ENCODE peak calls at places on chromosomes 4 and X, in four cellular contexts. X, I, E and M are unnamed samples.
A peak's percentile ranks its signal among the peaks of the same experiment; 100 is the strongest.

GRCh38 chr4:118732591-118733330 is 47.6 kb downstream of the METTL14 start:
- DNase-seq in E (no peak), X (no peak), I (no peak), M (no peak)

GRCh38 chr4:52619591-52619931 is 39.5 kb downstream of the USP46 start:
- DNase-seq in E (no peak), I (no peak), X (no peak), M (no peak)

GRCh38 chr4:126591583-126591982 is 1041.2 kb upstream of the INTU start:
- DNase-seq in I (no peak), X (no peak), E (no peak), M (no peak)

GRCh38 chrX:17494231-17494630 is 119.2 kb downstream of the NHS start:
- DNase-seq in E (no peak), X (no peak), I (no peak), M (no peak)

GRCh38 chr4:13355036-13355910 is 128.9 kb downstream of the RAB28 start:
- DNase-seq in X (no peak), I (no peak), E (no peak), M (no peak)

GRCh38 chrX:135985123-135985973 is at the start of gene SLC9A6:
- DNase-seq in X (peak; percentile 66), E (peak; percentile 90), I (no peak), M (peak; percentile 27)

GRCh38 chrX:117987376-117987775 is 129.2 kb downstream of the KLHL13 start:
- DNase-seq in E (no peak), X (no peak), I (no peak), M (no peak)

GRCh38 chrX:72387247-72387646 is 81.5 kb upstream of the CITED1 start:
- DNase-seq in X (no peak), E (no peak), I (no peak), M (no peak)

GRCh38 chr4:186296481-186296880 is 30.5 kb downstream of the F11 start:
- DNase-seq in E (no peak), I (no peak), X (no peak), M (no peak)

GRCh38 chrX:9829308-9830267 is 43.4 kb downstream of the SHROOM2 start:
- DNase-seq in E (no peak), I (peak; percentile 47), X (no peak), M (no peak)

GRCh38 chrX:48540015-48540350 is 469 bp downstream of the TBC1D25 start:
- DNase-seq in X (no peak), I (no peak), E (peak; percentile 71), M (peak; percentile 8)

GRCh38 chr4:141647982-141648381 is 11.6 kb downstream of the IL15 start:
- DNase-seq in I (no peak), X (no peak), E (no peak), M (no peak)

GRCh38 chrX:40230646-40231045 is 132.9 kb upstream of the BCOR start:
- DNase-seq in E (no peak), I (no peak), X (no peak), M (no peak)

GRCh38 chr4:150072906-150073714 is 5.1 kb upstream of the DCLK2 start:
- DNase-seq in E (no peak), I (no peak), X (no peak), M (no peak)

GRCh38 chr4:84792366-84793301 is 173.9 kb downstream of the WDFY3 start:
- DNase-seq in I (no peak), E (peak; percentile 65), X (no peak), M (no peak)

GRCh38 chr4:68373513-68373912 is 23.6 kb upstream of the YTHDC1 start:
- DNase-seq in I (no peak), X (peak; percentile 73), E (peak; percentile 54), M (no peak)

GRCh38 chr4:6461301-6462165 is 10.9 kb downstream of the PPP2R2C start:
- DNase-seq in E (no peak), I (no peak), X (peak; percentile 39), M (no peak)

GRCh38 chrX:12080265-12080664 is 58.0 kb upstream of the FRMPD4 start:
- DNase-seq in X (no peak), I (no peak), E (peak; percentile 18), M (peak; percentile 2)

GRCh38 chr4:110104661-110105060 is 93.8 kb downstream of the ELOVL6 start:
- DNase-seq in I (no peak), E (no peak), X (no peak), M (no peak)

GRCh38 chrX:50579955-50580354 is 109.3 kb upstream of the DGKK start:
- DNase-seq in X (no peak), E (peak; percentile 40), I (peak; percentile 11), M (peak; percentile 68)

GRCh38 chr4:82801910-82802521 is 3.4 kb upstream of the SCD5 start:
- DNase-seq in X (no peak), I (no peak), E (peak; percentile 47), M (peak; percentile 13)

GRCh38 chrX:47190445-47191269 is 3.0 kb upstream of the UBA1 start:
- DNase-seq in E (peak; percentile 95), I (peak; percentile 64), X (peak; percentile 77), M (peak; percentile 87)

GRCh38 chr4:112083587-112084347 is 61.5 kb upstream of the FAM241A start:
- DNase-seq in I (no peak), X (no peak), E (no peak), M (peak; percentile 18)

GRCh38 chrX:94288325-94288724 is 614.3 kb downstream of the FAM133A start:
- DNase-seq in E (no peak), X (no peak), I (no peak), M (no peak)

GRCh38 chrX:45596190-45596808 is 395.6 kb upstream of the DIPK2B start:
- DNase-seq in X (no peak), E (no peak), I (no peak), M (no peak)

GRCh38 chr4:15754323-15754722 is 23.8 kb upstream of the CD38 start:
- DNase-seq in X (no peak), I (no peak), E (no peak), M (no peak)

GRCh38 chr4:98659106-98659592 is 738 bp upstream of the TSPAN5 start:
- DNase-seq in I (no peak), E (no peak), X (no peak), M (no peak)

GRCh38 chr4:8900588-8900987 is 28.9 kb upstream of the HMX1 start:
- DNase-seq in E (no peak), I (no peak), X (no peak), M (no peak)

GRCh38 chr4:180610317-180610716 is 1632.9 kb upstream of the TENM3 start:
- DNase-seq in E (no peak), I (no peak), X (no peak), M (no peak)

GRCh38 chrX:141405878-141406492 is 163.7 kb upstream of the SPANXC start:
- DNase-seq in X (no peak), I (no peak), E (no peak), M (no peak)

GRCh38 chrX:63282828-63283227 is 68.3 kb downstream of the SPIN4 start:
- DNase-seq in E (no peak), X (no peak), I (no peak), M (no peak)

GRCh38 chr4:136861081-136861480 is 671.2 kb downstream of the PCDH18 start:
- DNase-seq in E (no peak), I (no peak), X (no peak), M (no peak)

GRCh38 chr4:1593038-1593417 is 91.1 kb downstream of the FAM53A start:
- DNase-seq in X (no peak), E (no peak), I (no peak), M (no peak)

DNA sequence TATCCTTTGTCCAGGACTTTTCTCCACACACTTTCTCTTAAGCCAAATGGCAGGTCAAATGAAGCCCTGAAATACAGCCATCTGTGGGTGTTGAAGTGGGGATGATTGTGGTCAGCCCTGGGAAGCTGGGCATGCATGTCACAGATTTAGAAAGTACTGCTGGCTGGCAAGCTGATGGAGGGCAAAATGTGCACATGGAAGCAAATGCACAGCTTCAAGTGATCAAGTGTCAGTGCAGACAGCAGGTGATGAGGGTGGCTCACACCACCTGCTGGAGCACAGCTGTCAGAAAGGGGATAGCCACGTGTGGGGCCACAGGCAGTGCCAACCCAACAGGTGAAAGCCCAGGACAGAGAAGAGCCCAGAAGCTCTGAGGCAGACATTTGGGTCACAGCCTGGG is 40.3 kb upstream of the ATXN3L start:
- DNase-seq in I (no peak), E (no peak), X (no peak), M (no peak)
- TF ChIP-seq TCF12 in I (no peak), E (no peak), X (no peak), M (no peak)

DNA sequence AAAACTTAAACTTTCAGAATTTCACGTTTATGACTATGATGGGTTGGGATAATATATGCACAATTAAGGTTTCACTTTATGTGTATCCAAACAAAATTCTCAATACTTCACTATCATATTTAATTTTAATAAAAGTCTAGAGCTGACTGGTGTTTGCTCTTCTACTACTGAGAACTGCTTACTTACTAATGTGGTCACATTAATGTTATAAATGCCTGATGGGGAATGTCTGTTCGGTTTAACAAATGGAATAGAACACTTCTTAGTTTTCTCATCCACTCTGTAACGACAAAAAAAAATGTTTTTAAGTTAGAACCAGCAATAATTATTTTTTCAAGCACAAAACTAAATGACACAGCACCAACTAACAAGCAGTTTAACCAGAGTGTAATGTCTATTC is 34.3 kb downstream of the CDKL2 start:
- DNase-seq in I (no peak), X (no peak), E (no peak), M (no peak)
- TF ChIP-seq TCF12 in I (no peak), X (no peak), E (no peak), M (no peak)

DNA sequence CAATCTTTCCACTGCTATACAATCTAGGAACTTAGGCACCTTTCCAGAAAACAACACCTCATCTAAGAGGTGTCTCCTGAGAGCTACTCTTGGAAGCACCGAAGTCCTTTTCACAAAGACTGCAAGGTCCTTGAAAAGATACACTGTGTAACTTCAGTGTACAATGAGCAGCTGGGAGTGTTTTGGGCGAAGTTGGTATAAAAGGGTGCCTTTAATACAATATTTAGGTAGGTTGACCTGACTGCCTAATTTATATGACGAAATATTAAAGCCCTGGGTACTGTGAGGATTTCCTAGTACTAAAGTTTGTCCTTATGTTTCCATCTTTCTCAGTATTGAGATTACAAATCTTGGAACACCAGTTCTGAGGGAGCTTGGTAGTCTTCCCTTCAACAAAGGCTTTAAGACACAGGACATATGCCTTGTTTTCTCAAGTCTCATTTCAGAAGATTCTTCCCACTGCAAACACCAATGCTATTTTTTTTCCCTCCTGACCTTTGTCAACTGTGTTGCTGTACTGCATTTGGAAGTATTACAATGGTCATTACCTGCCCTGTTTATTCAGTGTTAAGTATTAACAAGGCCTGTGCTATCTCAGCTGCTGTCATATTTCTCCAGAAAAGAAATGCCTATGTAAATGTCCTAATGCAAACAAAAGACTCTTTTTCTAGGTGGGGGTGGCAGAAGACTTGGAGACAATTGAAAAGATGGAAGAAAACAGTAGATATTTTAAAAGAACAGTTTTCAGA is 134.2 kb downstream of the MAML3 start:
- DNase-seq in X (no peak), E (no peak), I (no peak), M (peak; percentile 85)
- TF ChIP-seq TCF12 in X (no peak), E (peak; percentile 5), I (no peak), M (no peak)

DNA sequence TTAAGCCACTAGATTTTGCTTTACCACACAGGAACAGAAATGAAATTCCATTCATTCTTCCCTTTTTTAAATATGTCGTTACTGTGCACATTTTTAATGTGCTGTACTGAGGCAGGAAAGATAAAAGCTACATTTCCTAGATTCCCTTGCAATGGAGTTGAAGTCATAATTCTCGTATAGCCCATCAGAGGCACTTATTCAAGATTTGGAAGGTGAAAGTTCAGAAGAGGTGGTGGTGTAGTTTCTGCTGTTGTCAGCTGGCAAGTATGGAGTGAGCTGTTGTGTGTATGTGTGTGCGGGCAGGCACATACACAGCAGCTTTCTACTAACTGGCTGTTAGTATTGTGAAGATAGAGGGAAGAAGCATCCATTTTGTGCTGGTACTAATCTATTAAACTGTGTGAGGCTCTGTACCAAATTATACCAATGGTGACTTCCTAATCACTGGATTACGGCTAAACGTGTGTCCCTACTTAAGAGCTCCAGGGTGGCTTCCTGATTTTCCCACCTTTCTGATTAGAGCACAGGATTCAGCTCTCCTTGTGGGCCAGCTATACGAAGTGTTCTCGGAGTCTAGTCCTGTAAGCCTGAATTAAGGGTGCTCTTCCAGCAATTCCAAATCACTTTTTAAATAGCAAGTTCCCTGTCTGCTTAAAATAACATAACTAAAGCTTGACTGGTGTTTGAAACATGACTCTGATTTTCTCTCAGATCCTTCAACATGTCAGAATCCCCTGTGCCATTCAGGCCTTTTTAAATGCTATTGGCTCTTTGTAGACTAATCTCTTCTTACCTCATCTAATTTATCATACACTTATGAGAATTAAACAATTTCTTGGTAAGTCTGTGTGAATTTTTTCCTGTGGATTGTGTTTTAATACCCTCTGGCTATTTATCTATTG is 43.8 kb downstream of the PDS5A start:
- DNase-seq in X (no peak), I (no peak), E (no peak), M (no peak)
- TF ChIP-seq TCF12 in X (no peak), I (no peak), E (no peak), M (no peak)